ENCODE peak calls at places on chromosomes 11 and 22, in five cellular contexts. S, Z, V, B and J are unnamed samples. For H3K4me1, the result is how much of the 10 kb centered on the place peaks cover.

GRCh38 chr22:27113211-27114030 is 456.0 kb downstream of the MIAT start:
- DNase-seq in B (peak), Z (no peak), V (peak), S (peak), J (no peak)

GRCh38 chr22:48889887-48890692 is 937.6 kb downstream of the BRD1 start:
- DNase-seq in V (no peak), B (no peak), S (no peak), Z (no peak), J (peak)

GRCh38 chr11:19713221-19714092 is 820 bp downstream of the NAV2 start:
- DNase-seq in B (peak), V (peak), Z (no peak), S (no peak), J (peak)

GRCh38 chr11:65355776-65356393 is 1.3 kb downstream of the TIGD3 start:
- DNase-seq in B (no peak), S (peak), V (peak), Z (no peak), J (peak)

GRCh38 chr11:15852179-15852578 is 504.2 kb downstream of the SOX6 start:
- DNase-seq in V (no peak), Z (no peak), S (peak), B (peak), J (no peak)

GRCh38 chr22:48209473-48210271 is 1447.2 kb downstream of the TBC1D22A start:
- DNase-seq in Z (no peak), B (no peak), S (no peak), V (no peak), J (no peak)

GRCh38 chr11:30282289-30282631 is 40.6 kb upstream of the ARL14EP start:
- DNase-seq in V (no peak), S (no peak), B (no peak), Z (no peak), J (no peak)

GRCh38 chr11:130652671-130653335 is 204.4 kb downstream of the ADAMTS15 start:
- DNase-seq in Z (no peak), B (no peak), V (peak), S (peak), J (no peak)

GRCh38 chr22:44975444-44976262 is 34.2 kb downstream of the PHF21B start:
- DNase-seq in V (peak), S (peak), Z (peak), B (peak), J (peak)

GRCh38 chr11:2415601-2416380 is 15.2 kb downstream of the TSSC4 start:
- DNase-seq in V (no peak), Z (no peak), S (no peak), B (no peak), J (peak)

GRCh38 chr22:30643055-30643875 is 7.7 kb downstream of the SLC35E4 start:
- DNase-seq in S (no peak), Z (no peak), B (no peak), V (no peak), J (no peak)

GRCh38 chr11:58057481-58057880 is 26.7 kb downstream of the OR6Q1 start:
- DNase-seq in B (peak), V (peak), S (peak), Z (no peak), J (no peak)

GRCh38 chr11:64894070-64894811 is 15.8 kb upstream of the EHD1 start:
- DNase-seq in B (peak), S (peak), V (peak), Z (no peak), J (peak)

GRCh38 chr11:92380882-92381281 is 156.3 kb downstream of the FAT3 start:
- DNase-seq in S (peak), B (no peak), Z (no peak), V (no peak), J (no peak)

GRCh38 chr11:12066056-12066798 is 44.2 kb upstream of the MICAL2 start:
- DNase-seq in S (peak), Z (no peak), V (peak), B (peak), J (no peak)

GRCh38 chr22:25637032-25637431 is 72.6 kb downstream of the GRK3 start:
- DNase-seq in Z (no peak), S (no peak), V (peak), B (no peak), J (no peak)

GRCh38 chr11:57116654-57117053 is 65.1 kb upstream of the LRRC55 start:
- DNase-seq in Z (no peak), B (peak), V (peak), S (peak), J (peak)

GRCh38 chr11:69943066-69943465 is 123.8 kb upstream of the FGF3 start:
- DNase-seq in B (peak), S (no peak), V (no peak), Z (no peak), J (no peak)

GRCh38 chr11:36018967-36019596 is 75.2 kb downstream of the LDLRAD3 start:
- DNase-seq in B (no peak), S (no peak), V (no peak), Z (no peak), J (no peak)

GRCh38 chr22:24230911-24231656 is 13.8 kb downstream of the GGT5 start:
- DNase-seq in Z (no peak), B (peak), V (no peak), S (no peak), J (peak)

GRCh38 chr22:27110985-27111451 is 453.6 kb downstream of the MIAT start:
- DNase-seq in B (no peak), V (peak), S (peak), Z (no peak), J (peak)

GRCh38 chr11:101176381-101176780 is 46.8 kb upstream of the PGR start:
- DNase-seq in V (no peak), S (no peak), Z (no peak), B (peak), J (no peak)

GRCh38 chr11:8826145-8826786 is 84.7 kb upstream of the AKIP1 start:
- DNase-seq in V (peak), S (peak), B (peak), Z (no peak), J (peak)

GRCh38 chr11:6438979-6439571 is 1.7 kb downstream of the HPX start:
- DNase-seq in V (peak), B (peak), Z (peak), S (peak), J (peak)

GRCh38 chr11:83367745-83368144 is 81.6 kb upstream of the CCDC90B start:
- DNase-seq in S (no peak), Z (no peak), V (no peak), B (no peak), J (peak)

GRCh38 chr11:128848815-128849455 is 18.2 kb downstream of the KCNJ1 start:
- DNase-seq in B (peak), S (peak), V (peak), Z (peak), J (peak)

GRCh38 chr11:17351171-17351509 is 460 bp upstream of the NCR3LG1 start:
- DNase-seq in S (no peak), Z (no peak), B (no peak), V (no peak), J (no peak)

GRCh38 chr11:74739546-74740270 is 8.5 kb upstream of the CHRDL2 start:
- DNase-seq in B (peak), S (peak), V (peak), Z (no peak), J (peak)

GRCh38 chr11:64305691-64306562 is 603 bp downstream of the ESRRA start:
- DNase-seq in V (peak), Z (peak), S (peak), B (peak), J (peak)

GRCh38 chr22:49525776-49526535 is 301.7 kb downstream of the BRD1 start:
- DNase-seq in Z (no peak), B (no peak), S (no peak), V (no peak), J (no peak)

GRCh38 chr11:62999649-63000048 is 14.9 kb upstream of the SLC22A6 start:
- DNase-seq in B (no peak), S (no peak), Z (no peak), V (no peak), J (no peak)

GRCh38 chr11:83818349-83818748 is 532.2 kb upstream of the CCDC90B start:
- DNase-seq in V (peak), B (peak), S (peak), Z (no peak), J (no peak)

GRCh38 chr11:9076661-9077060 is 14.7 kb downstream of the SCUBE2 start:
- DNase-seq in B (peak), V (no peak), Z (no peak), S (no peak), J (no peak)

GRCh38 chr11:114821626-114822025 is 143.3 kb downstream of the NXPE2 start:
- DNase-seq in Z (no peak), V (no peak), B (peak), S (peak), J (peak)

GRCh38 chr22:22195265-22196017 is 49.1 kb upstream of the VPREB1 start:
- DNase-seq in S (peak), Z (peak), V (peak), B (peak), J (peak)

DNA sequence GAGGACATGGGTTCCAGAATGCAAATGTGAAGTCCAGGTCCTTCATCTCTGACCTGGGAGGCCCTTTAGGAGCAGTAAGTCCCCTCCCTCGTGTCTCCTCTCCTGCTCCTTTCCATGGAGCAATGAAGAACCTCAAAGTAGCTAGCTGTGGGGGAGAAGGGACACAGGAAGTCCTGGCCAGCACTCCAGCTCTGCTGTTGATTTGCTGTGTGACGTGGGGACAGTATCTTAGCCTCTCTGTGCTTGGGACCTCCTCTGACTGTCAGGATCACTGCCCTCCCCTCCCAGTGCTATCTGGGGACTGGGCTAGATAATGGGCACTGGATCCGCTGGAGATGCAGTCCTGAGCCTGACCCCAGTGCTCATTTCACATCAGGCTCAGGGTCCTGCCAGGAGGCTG is 1.1 kb upstream of the APOBEC3H start:
- DNase-seq in S (no peak), Z (no peak), V (no peak), B (no peak), J (no peak)
- H4K91ac ChIP-seq in S (no peak), Z (peak), V (no peak), B (peak), J (no peak)

GRCh38 chr11:59611570-59612565 is 3.7 kb downstream of the OSBP start:
- DNase-seq in S (peak), V (peak), B (peak), Z (no peak), J (no peak)

GRCh38 chr11:59615637-59616395 is at the start of gene OSBP:
- DNase-seq in V (peak), B (peak), S (peak), Z (peak), J (peak)

GRCh38 chr11:59615132-59615636 is 390 bp downstream of the OSBP start:
- DNase-seq in V (peak), Z (no peak), B (peak), S (no peak), J (peak)

GRCh38 chr11:59616396-59616982 is 915 bp upstream of the OSBP start:
- DNase-seq in B (no peak), Z (no peak), S (no peak), V (no peak), J (no peak)

GRCh38 chr11:59614277-59615131 is 1.1 kb downstream of the OSBP start:
- DNase-seq in Z (no peak), V (peak), B (peak), S (no peak), J (no peak)
- H3K4me1 ChIP-seq in Z (under half), V (under half), B (under half), S (under half), J (under half)

DNA sequence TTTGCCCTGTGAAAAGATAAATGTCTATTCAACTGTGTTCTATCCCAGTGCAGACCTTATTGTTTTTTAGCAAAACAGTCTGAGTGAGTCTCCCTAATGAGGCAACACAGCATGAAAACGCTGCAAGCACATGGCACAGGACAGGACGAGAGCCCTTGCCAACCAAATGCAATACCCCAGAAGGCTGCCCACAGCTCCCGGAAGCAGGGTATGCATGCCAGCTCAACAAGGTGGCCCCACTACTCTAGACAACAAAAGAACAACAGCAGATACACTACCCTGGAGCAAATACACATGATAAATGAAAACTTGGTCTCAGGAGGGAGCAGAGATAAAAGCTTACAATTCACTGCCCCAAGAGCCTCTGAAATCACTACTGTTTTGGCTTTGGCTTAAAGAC is 785.4 kb upstream of the API5 start:
- DNase-seq in B (no peak), Z (no peak), V (no peak), S (no peak), J (no peak)
- H4K91ac ChIP-seq in B (no peak), Z (no peak), V (no peak), S (no peak), J (no peak)

GRCh38 chr22:31917227-31917921 is 27.0 kb upstream of the YWHAH start:
- DNase-seq in B (peak), S (no peak), V (no peak), Z (no peak), J (no peak)
- H3K4me1 ChIP-seq in B (under half), S (under half), V (under half), Z (under half), J (under half)

GRCh38 chr22:28441720-28442263 is 237.8 kb downstream of the TTC28 start:
- DNase-seq in B (no peak), S (no peak), Z (peak), V (no peak), J (no peak)
- H4K91ac ChIP-seq in B (peak), S (peak), Z (no peak), V (peak), J (no peak)

GRCh38 chr11:119691701-119692546 is 37.1 kb downstream of the NECTIN1 start:
- DNase-seq in B (no peak), S (no peak), Z (no peak), V (no peak), J (no peak)

GRCh38 chr11:119691020-119691666 is 37.9 kb downstream of the NECTIN1 start:
- DNase-seq in V (no peak), S (no peak), Z (no peak), B (no peak), J (no peak)

GRCh38 chr11:119687220-119688046 is 41.6 kb downstream of the NECTIN1 start:
- DNase-seq in V (no peak), S (no peak), B (no peak), Z (no peak), J (no peak)

GRCh38 chr11:119688362-119688761 is 40.6 kb downstream of the NECTIN1 start:
- DNase-seq in V (no peak), S (no peak), B (no peak), Z (no peak), J (no peak)

GRCh38 chr11:119689318-119689717 is 39.7 kb downstream of the NECTIN1 start:
- DNase-seq in Z (no peak), B (no peak), V (no peak), S (no peak), J (no peak)
- H3K4me1 ChIP-seq in Z (under half), B (under half), V (under half), S (under half), J (under half)